ENCODE peak calls at places on chromosomes 4 and X, in eight cellular contexts. C, X, Q, U, A, D, M and Z are unnamed samples.

GRCh38 chr4:57191523-57192034 is 81.4 kb upstream of the IGFBP7 start:
- DNase-seq in C (no peak), Q (peak; percentile 75), X (no peak), M (peak; percentile 39), U (no peak), D (no peak), A (peak; percentile 22), Z (no peak)

GRCh38 chr4:121256346-121256745 is 92.2 kb upstream of the TNIP3 start:
- DNase-seq in M (no peak), A (no peak), D (peak; percentile 80), Q (no peak), U (no peak), C (peak; percentile 96), X (no peak), Z (no peak)

GRCh38 chrX:15749642-15750610 is 11.9 kb downstream of the CA5B start:
- DNase-seq in Q (no peak), A (peak; percentile 22), M (no peak), C (no peak), X (no peak), U (no peak), D (peak; percentile 6), Z (no peak)

GRCh38 chr4:15344041-15344440 is 83.8 kb upstream of the C1QTNF7 start:
- DNase-seq in U (no peak), Q (no peak), C (peak; percentile 84), X (no peak), A (no peak), M (no peak), D (peak; percentile 96), Z (no peak)

GRCh38 chr4:48360966-48361470 is 19.7 kb downstream of the SLAIN2 start:
- DNase-seq in Q (no peak), X (no peak), D (no peak), U (no peak), M (no peak), A (no peak), C (no peak), Z (no peak)

GRCh38 chr4:80185787-80186548 is 11.3 kb upstream of the PRDM8 start:
- DNase-seq in A (no peak), Q (peak; percentile 26), D (peak; percentile 35), X (no peak), U (peak; percentile 57), C (no peak), M (no peak), Z (no peak)

GRCh38 chr4:5812506-5813229 is 80.2 kb downstream of the CRMP1 start:
- DNase-seq in M (no peak), X (no peak), D (peak; percentile 80), A (peak; percentile 38), Q (peak; percentile 89), U (peak; percentile 81), C (peak; percentile 64), Z (no peak)

GRCh38 chr4:153668647-153669046 is 15.4 kb upstream of the TLR2 start:
- DNase-seq in C (no peak), X (no peak), A (no peak), M (no peak), Q (no peak), D (no peak), U (no peak), Z (no peak)

GRCh38 chrX:57282568-57282967 is 3.9 kb upstream of the FAAH2 start:
- DNase-seq in D (no peak), A (no peak), M (no peak), C (peak; percentile 10), X (no peak), U (no peak), Q (peak; percentile 27), Z (no peak)

GRCh38 chrX:47608130-47608810 is 11.4 kb downstream of the SYN1 start:
- DNase-seq in U (peak; percentile 44), Q (peak; percentile 74), C (no peak), D (no peak), X (no peak), A (no peak), M (no peak), Z (no peak)

GRCh38 chr4:121272526-121272925 is 108.3 kb downstream of the QRFPR start:
- DNase-seq in A (no peak), D (peak; percentile 55), X (no peak), Q (no peak), C (peak; percentile 95), M (no peak), U (no peak), Z (no peak)

GRCh38 chr4:145679991-145680455 is at the start of gene C4orf51:
- DNase-seq in Q (no peak), U (no peak), A (no peak), D (peak; percentile 75), X (no peak), M (no peak), C (peak; percentile 77), Z (no peak)

GRCh38 chr4:16785800-16786527 is 112.5 kb downstream of the LDB2 start:
- DNase-seq in U (peak; percentile 16), M (no peak), X (no peak), D (peak; percentile 76), C (no peak), Q (no peak), A (no peak), Z (no peak)

GRCh38 chr4:7411896-7412585 is 22.7 kb downstream of the PSAPL1 start:
- DNase-seq in X (peak; percentile 29), A (no peak), U (no peak), Q (no peak), M (peak; percentile 22), D (no peak), C (no peak), Z (peak; percentile 53)

GRCh38 chrX:18047440-18047940 is 173.2 kb downstream of the BEND2 start:
- DNase-seq in M (no peak), C (no peak), X (no peak), Q (no peak), D (no peak), U (no peak), A (no peak), Z (no peak)

GRCh38 chrX:55450259-55450658 is 1.7 kb upstream of the MAGEH1 start:
- DNase-seq in A (no peak), Q (peak; percentile 23), D (peak; percentile 12), M (no peak), X (no peak), U (peak; percentile 33), C (no peak), Z (no peak)

GRCh38 chr4:2537011-2537830 is 774 bp downstream of the FAM193A start:
- DNase-seq in D (peak; percentile 24), X (peak; percentile 86), M (peak; percentile 45), Q (peak; percentile 71), U (no peak), A (peak; percentile 29), C (peak; percentile 30), Z (peak; percentile 88)

GRCh38 chr4:159042097-159042605 is 60.7 kb upstream of the RAPGEF2 start:
- DNase-seq in M (no peak), D (no peak), A (no peak), X (no peak), U (no peak), C (no peak), Q (no peak), Z (no peak)

GRCh38 chr4:98828801-98829200 is 100.1 kb downstream of the EIF4E start:
- DNase-seq in X (no peak), M (peak; percentile 41), Q (peak; percentile 59), U (peak; percentile 45), C (peak; percentile 28), A (no peak), D (no peak), Z (no peak)

GRCh38 chr4:177242651-177243296 is 66.9 kb upstream of the NEIL3 start:
- DNase-seq in A (no peak), C (no peak), U (no peak), M (no peak), X (no peak), Q (no peak), D (peak; percentile 48), Z (no peak)

GRCh38 chr4:41050840-41051775 is 163.2 kb downstream of the APBB2 start:
- DNase-seq in D (no peak), M (no peak), U (no peak), A (no peak), Q (no peak), C (no peak), X (no peak), Z (no peak)

GRCh38 chrX:75155454-75155829 is 641 bp downstream of the ABCB7 start:
- DNase-seq in C (peak; percentile 4), M (no peak), A (no peak), Q (peak; percentile 2), U (no peak), D (peak; percentile 4), X (no peak), Z (no peak)

GRCh38 chr4:155371432-155372043 is 5.2 kb downstream of the MAP9 start:
- DNase-seq in A (no peak), C (peak; percentile 47), Q (peak; percentile 35), M (no peak), X (no peak), U (peak; percentile 35), D (peak; percentile 21), Z (no peak)

DNA sequence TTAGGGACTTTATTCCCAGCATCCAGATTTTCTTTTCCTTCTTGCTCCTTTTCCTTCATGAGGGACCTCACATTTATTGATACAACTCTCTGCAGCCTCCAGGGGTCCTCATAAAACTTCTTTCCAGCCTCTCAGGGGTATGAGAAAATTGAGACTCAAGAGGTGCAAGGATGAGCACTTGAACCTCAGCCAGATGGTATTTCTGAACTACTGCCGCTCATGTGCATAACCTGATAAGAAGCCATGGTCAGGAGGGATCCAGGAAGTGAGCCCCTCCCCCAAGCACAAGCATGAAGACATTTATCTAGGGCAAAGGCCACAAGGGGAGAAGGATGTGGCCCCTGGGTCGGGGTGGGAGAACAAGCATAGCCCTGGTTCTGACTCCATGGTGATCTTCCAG is 73.3 kb downstream of the TSPAN7 start:
- DNase-seq in X (no peak), U (no peak), C (no peak), M (no peak), A (no peak), D (no peak), Q (no peak), Z (no peak)
- TF ChIP-seq CTCF in X (no peak), U (no peak), C (no peak), M (no peak), A (no peak), D (no peak), Q (no peak), Z (no peak)

GRCh38 chr4:1384675-1385372 is 21.4 kb downstream of the NKX1-1 start:
- DNase-seq in D (no peak), U (no peak), M (no peak), X (peak; percentile 60), Q (no peak), A (no peak), C (no peak), Z (peak; percentile 38)
- H3K36me3 ChIP-seq in D (peaks cover 27% of the 10 kb centered on the region), U (no peaks in the 10 kb centered on the region), M (no peaks in the 10 kb centered on the region), X (peaks cover 42% of the 10 kb centered on the region), Q (no peaks in the 10 kb centered on the region), A (no peaks in the 10 kb centered on the region), C (peaks cover 3% of the 10 kb centered on the region), Z (peaks cover 4% of the 10 kb centered on the region)

GRCh38 chr4:64158648-64159326 is 250.5 kb downstream of the TECRL start:
- DNase-seq in M (peak; percentile 53), C (peak; percentile 61), Q (peak; percentile 86), X (no peak), A (peak; percentile 31), U (peak; percentile 82), D (peak; percentile 22), Z (no peak)
- TF ChIP-seq CTCF in M (peak; percentile 75), C (peak; percentile 73), Q (peak; percentile 87), X (peak; percentile 80), A (peak; percentile 49), U (peak; percentile 92), D (peak; percentile 57), Z (peak; percentile 54)

DNA sequence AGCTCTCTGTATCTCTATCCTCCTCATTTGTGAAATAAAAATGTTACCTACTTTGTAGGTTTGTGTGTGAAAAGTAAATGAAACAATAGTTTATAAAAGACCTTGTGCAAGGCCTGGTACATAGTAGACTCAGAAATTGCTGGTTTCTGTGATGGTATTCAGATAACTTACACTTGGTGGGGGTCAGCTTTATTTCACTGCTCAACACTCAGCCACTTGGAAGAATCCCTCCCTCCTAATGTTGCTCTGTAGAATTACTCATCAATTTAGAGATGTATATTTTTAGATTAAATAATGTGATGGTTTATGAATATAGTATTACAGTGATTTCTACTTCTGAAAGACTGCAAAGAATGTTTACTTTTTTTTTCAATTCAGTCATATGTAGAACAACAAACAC is 32.7 kb downstream of the SMARCAD1 start:
- DNase-seq in D (peak; percentile 17), Q (no peak), A (no peak), X (no peak), C (no peak), M (no peak), U (no peak), Z (no peak)
- H3K36me3 ChIP-seq in D (peaks cover 15% of the 10 kb centered on the region), Q (peaks cover 43% of the 10 kb centered on the region), A (no peaks in the 10 kb centered on the region), X (peaks cover 74% of the 10 kb centered on the region), C (peaks cover 5% of the 10 kb centered on the region), M (peaks cover 5% of the 10 kb centered on the region), U (peaks cover 30% of the 10 kb centered on the region), Z (peaks cover 12% of the 10 kb centered on the region)